ENCODE peak calls at places on chromosomes 6 and 20, in five cellular contexts. X is WERI-Rb-1, T is prostate gland, U is cardiac fibroblast, Z is fibroblast of pulmonary artery. K is an unnamed sample.

GRCh38 chr20:63894358-63895201 is at the start of gene DNAJC5:
- DNase-seq in X (peak), T (peak), U (peak), Z (peak), K (peak)

GRCh38 chr6:34484899-34485298 is 19.0 kb downstream of the PACSIN1 start:
- DNase-seq in X (no peak), T (no peak), U (no peak), Z (no peak), K (no peak)

GRCh38 chr6:135251964-135252429 is 70.9 kb downstream of the MYB start:
- DNase-seq in X (no peak), T (no peak), U (no peak), Z (peak), K (no peak)

GRCh38 chr6:453152-453551 is 61.6 kb downstream of the IRF4 start:
- DNase-seq in X (no peak), T (no peak), U (peak), Z (no peak), K (peak)

GRCh38 chr6:122715725-122716124 is 63.8 kb upstream of the FABP7 start:
- DNase-seq in X (no peak), T (no peak), U (no peak), Z (no peak), K (no peak)

GRCh38 chr6:13466304-13467215 is 20.8 kb downstream of the GFOD1 start:
- DNase-seq in X (no peak), T (no peak), U (no peak), Z (no peak), K (no peak)

GRCh38 chr6:128068110-128068460 is 167.2 kb upstream of the THEMIS start:
- DNase-seq in X (peak), T (no peak), U (no peak), Z (no peak), K (no peak)

GRCh38 chr6:89242574-89243330 is 25.6 kb upstream of the GABRR1 start:
- DNase-seq in X (peak), T (peak), U (peak), Z (peak), K (no peak)

GRCh38 chr6:90915224-90915915 is 328.5 kb upstream of the MAP3K7 start:
- DNase-seq in X (no peak), T (no peak), U (no peak), Z (no peak), K (no peak)

GRCh38 chr20:17419459-17419858 is 111.7 kb downstream of the BFSP1 start:
- DNase-seq in X (no peak), T (no peak), U (no peak), Z (no peak), K (no peak)

GRCh38 chr6:24936641-24937317 is 1.0 kb upstream of the RIPOR2 start:
- DNase-seq in X (no peak), T (no peak), U (no peak), Z (peak), K (no peak)

GRCh38 chr6:77650098-77650663 is 2.7 kb upstream of the MEI4 start:
- DNase-seq in X (no peak), T (no peak), U (peak), Z (no peak), K (peak)

GRCh38 chr20:62744761-62745160 is 36.1 kb downstream of the NTSR1 start:
- DNase-seq in X (peak), T (no peak), U (peak), Z (no peak), K (no peak)

GRCh38 chr6:111462770-111463391 is 20.1 kb downstream of the REV3L start:
- DNase-seq in X (no peak), T (no peak), U (peak), Z (peak), K (no peak)

GRCh38 chr6:108712946-108713345 is 135.3 kb upstream of the ARMC2 start:
- DNase-seq in X (no peak), T (no peak), U (no peak), Z (no peak), K (no peak)

GRCh38 chr6:148291876-148292275 is 50.8 kb upstream of the SASH1 start:
- DNase-seq in X (no peak), T (no peak), U (no peak), Z (no peak), K (no peak)

GRCh38 chr6:162625846-162626540 is 101.6 kb downstream of the PRKN start:
- DNase-seq in X (no peak), T (no peak), U (no peak), Z (no peak), K (no peak)

GRCh38 chr6:125201961-125202729 is 48.6 kb downstream of the TPD52L1 start:
- DNase-seq in X (no peak), T (peak), U (peak), Z (peak), K (no peak)

GRCh38 chr20:11438412-11438811 is 479.3 kb upstream of the BTBD3 start:
- DNase-seq in X (no peak), T (no peak), U (no peak), Z (no peak), K (no peak)
- TF ChIP-seq CTCF in X (no peak), T (no peak), U (no peak), Z (no peak), K (no peak)

DNA sequence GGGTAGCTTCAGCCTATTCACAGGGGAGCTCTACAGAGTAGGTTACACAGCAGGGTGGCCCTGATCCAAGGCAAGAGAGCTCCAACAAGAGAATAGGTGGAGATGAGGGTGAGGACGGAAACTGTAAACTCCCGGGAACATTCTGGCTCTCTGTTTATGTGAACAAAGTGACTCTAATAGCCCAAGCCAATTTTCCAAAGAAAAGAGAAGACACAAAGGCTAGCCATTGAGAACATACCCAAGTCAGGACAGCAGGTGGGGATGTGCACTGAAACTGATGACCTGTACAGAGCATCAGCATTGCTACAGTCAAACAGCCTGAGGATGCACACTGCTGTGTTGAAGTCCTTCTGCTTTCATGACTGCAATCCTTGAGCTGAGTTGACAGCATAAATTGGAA is 136.0 kb upstream of the TOP1 start:
- DNase-seq in X (no peak), T (peak), U (no peak), Z (no peak), K (no peak)
- TF ChIP-seq CTCF in X (no peak), T (no peak), U (no peak), Z (no peak), K (no peak)

GRCh38 chr20:3248993-3249347 is 10.0 kb upstream of the SLC4A11 start:
- DNase-seq in X (no peak), T (no peak), U (no peak), Z (no peak), K (no peak)

GRCh38 chr20:3246682-3247081 is 7.7 kb upstream of the SLC4A11 start:
- DNase-seq in X (no peak), T (no peak), U (no peak), Z (no peak), K (no peak)

GRCh38 chr20:3250091-3250504 is 11.1 kb upstream of the SLC4A11 start:
- DNase-seq in X (peak), T (no peak), U (no peak), Z (no peak), K (peak)

GRCh38 chr20:3247638-3248037 is 8.6 kb upstream of the SLC4A11 start:
- DNase-seq in X (no peak), T (no peak), U (no peak), Z (no peak), K (no peak)

GRCh38 chr20:3248167-3248992 is 9.4 kb upstream of the SLC4A11 start:
- DNase-seq in X (no peak), T (no peak), U (peak), Z (peak), K (peak)
- TF ChIP-seq CTCF in X (no peak), T (no peak), U (no peak), Z (no peak), K (no peak)

DNA sequence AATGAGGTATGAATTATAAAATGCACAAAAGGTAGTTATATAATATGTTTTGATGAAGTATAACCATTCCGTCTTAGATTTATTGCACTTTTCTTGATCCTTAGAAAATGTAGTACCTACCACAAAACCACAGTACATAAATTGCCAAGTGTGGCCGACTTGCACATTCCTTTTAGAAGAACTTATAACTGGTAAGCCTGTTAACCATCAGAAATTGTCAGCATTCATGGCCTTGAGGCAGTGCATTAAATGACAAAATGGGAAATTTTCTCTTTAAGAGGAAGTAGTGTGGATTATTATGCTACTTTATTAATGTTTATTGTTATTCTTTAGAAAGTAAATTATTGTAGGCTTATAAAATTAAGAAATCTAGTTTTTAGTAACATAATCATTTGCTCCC is 29.6 kb downstream of the TAB2 start:
- DNase-seq in X (no peak), T (no peak), U (peak), Z (no peak), K (no peak)
- TF ChIP-seq CTCF in X (no peak), T (no peak), U (no peak), Z (no peak), K (no peak)

GRCh38 chr6:142825760-142826159 is 119.2 kb downstream of the HIVEP2 start:
- DNase-seq in X (no peak), T (no peak), U (no peak), Z (no peak), K (no peak)

GRCh38 chr6:142823579-142823902 is 121.4 kb downstream of the HIVEP2 start:
- DNase-seq in X (no peak), T (no peak), U (no peak), Z (no peak), K (no peak)

GRCh38 chr6:142822882-142823578 is 121.9 kb downstream of the HIVEP2 start:
- DNase-seq in X (peak), T (no peak), U (no peak), Z (no peak), K (peak)

GRCh38 chr6:142822383-142822782 is 122.6 kb downstream of the HIVEP2 start:
- DNase-seq in X (no peak), T (no peak), U (no peak), Z (no peak), K (no peak)

GRCh38 chr6:142824491-142824890 is 120.5 kb downstream of the HIVEP2 start:
- DNase-seq in X (no peak), T (no peak), U (no peak), Z (no peak), K (no peak)
- TF ChIP-seq CTCF in X (no peak), T (no peak), U (no peak), Z (no peak), K (no peak)

GRCh38 chr20:10369723-10370090 is 64.3 kb downstream of the MKKS start:
- DNase-seq in X (no peak), T (no peak), U (peak), Z (peak), K (no peak)
- TF ChIP-seq CTCF in X (no peak), T (no peak), U (no peak), Z (no peak), K (no peak)

GRCh38 chr20:41848180-41848579 is 230.0 kb upstream of the CHD6 start:
- DNase-seq in X (no peak), T (no peak), U (no peak), Z (no peak), K (no peak)
- TF ChIP-seq CTCF in X (peak), T (no peak), U (no peak), Z (no peak), K (no peak)

DNA sequence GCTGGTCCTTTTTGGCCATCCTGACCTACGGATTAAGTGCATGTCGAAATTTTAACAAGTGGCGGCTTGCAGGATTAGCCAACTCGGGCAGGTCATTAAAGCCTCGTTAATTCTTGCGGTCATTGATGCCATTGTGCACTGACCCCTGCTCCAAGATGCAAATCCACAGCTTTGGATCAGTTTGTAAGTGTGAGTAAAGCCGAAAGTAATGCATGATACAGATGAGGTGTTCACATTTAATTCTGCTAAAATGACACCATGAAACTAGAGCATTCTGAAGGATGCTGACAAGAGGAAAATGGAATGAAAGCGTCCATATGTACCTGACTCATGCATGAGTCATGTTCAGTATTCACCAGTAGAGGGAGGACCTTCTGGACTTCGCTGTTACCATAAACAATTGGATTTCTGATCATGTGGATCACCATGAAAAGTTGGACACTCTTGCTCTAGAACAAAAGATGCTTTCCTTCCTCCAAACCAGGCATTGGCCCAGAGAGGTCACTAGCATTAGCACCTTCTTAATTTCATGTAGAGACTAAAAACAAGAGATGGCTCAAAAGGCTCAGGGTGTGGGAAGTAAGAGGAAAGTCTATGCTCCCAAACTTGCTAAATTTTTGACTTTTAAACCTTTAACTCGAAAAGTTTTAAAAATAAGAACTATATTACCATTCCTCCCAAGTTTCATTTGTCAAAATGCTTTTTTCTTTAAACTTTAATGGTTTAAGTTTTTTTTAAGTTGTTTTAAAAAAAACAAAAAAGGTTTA is 48.0 kb downstream of the MUC22 start:
- DNase-seq in X (peak), T (no peak), U (peak), Z (peak), K (no peak)
- TF ChIP-seq CTCF in X (peak), T (peak), U (peak), Z (peak), K (peak)

GRCh38 chr6:21590345-21590744 is 3.2 kb upstream of the SOX4 start:
- DNase-seq in X (no peak), T (no peak), U (peak), Z (peak), K (no peak)
- TF ChIP-seq CTCF in X (no peak), T (no peak), U (peak), Z (peak), K (no peak)